ENCODE peak calls at places on chromosomes 1 and 21, in eight cellular contexts. D is CD4-positive, alpha-beta T cell; V is body of pancreas; B is aorta; Y is CD4-positive, alpha-beta memory T cell; T is naive thymus-derived CD4-positive, alpha-beta T cell; G is WERI-Rb-1; L is IMR-90. R is an unnamed sample. For H3K9me3, the result is how much of the 10 kb centered on the place peaks cover.

GRCh38 chr1:204723131-204723787 is 37.7 kb upstream of the LRRN2 start:
- DNase-seq in Y (no peak), V (peak), L (no peak), B (no peak), T (no peak), D (no peak), G (peak), R (no peak)

GRCh38 chr1:111660204-111661150 is 40.9 kb downstream of the RAP1A start:
- DNase-seq in D (no peak), T (peak), Y (no peak), B (no peak), V (no peak), G (no peak), L (peak), R (no peak)

GRCh38 chr1:191895049-191895448 is 263.2 kb upstream of the RGS18 start:
- DNase-seq in V (no peak), D (no peak), B (no peak), G (no peak), T (no peak), L (no peak), Y (no peak), R (no peak)

GRCh38 chr1:55519937-55520683 is 304.9 kb upstream of the USP24 start:
- DNase-seq in L (peak), Y (no peak), B (no peak), V (no peak), G (no peak), D (no peak), T (no peak), R (no peak)

GRCh38 chr1:40862008-40862863 is at the start of gene CITED4:
- DNase-seq in Y (peak), T (peak), D (peak), G (peak), B (peak), L (peak), V (peak), R (peak)

GRCh38 chr1:15328785-15329480 is 80.8 kb upstream of the EFHD2 start:
- DNase-seq in T (no peak), D (no peak), Y (no peak), G (no peak), V (peak), L (peak), B (peak), R (peak)

GRCh38 chr1:20481158-20481617 is 4.8 kb downstream of the CAMK2N1 start:
- DNase-seq in B (no peak), G (no peak), V (peak), L (peak), Y (no peak), D (no peak), T (no peak), R (no peak)

GRCh38 chr1:17676387-17677060 is 78.6 kb upstream of the ACTL8 start:
- DNase-seq in Y (no peak), D (no peak), G (no peak), B (no peak), L (no peak), T (no peak), V (no peak), R (no peak)

GRCh38 chr1:31587720-31588423 is 11.6 kb downstream of the TINAGL1 start:
- DNase-seq in D (no peak), Y (peak), T (peak), V (peak), G (peak), L (no peak), B (peak), R (no peak)

GRCh38 chr1:87329051-87329755 is 523 bp downstream of the LMO4 start:
- DNase-seq in D (peak), L (peak), V (peak), B (peak), G (peak), T (peak), Y (peak), R (peak)

GRCh38 chr1:180183426-180183825 is 28.8 kb downstream of the QSOX1 start:
- DNase-seq in Y (no peak), L (no peak), B (no peak), G (no peak), T (no peak), V (no peak), D (no peak), R (peak)

GRCh38 chr1:1989759-1990158 is 13.8 kb downstream of the CFAP74 start:
- DNase-seq in G (no peak), T (no peak), L (peak), Y (no peak), B (no peak), D (no peak), V (no peak), R (no peak)

GRCh38 chr1:21927531-21928237 is 9.4 kb downstream of the HSPG2 start:
- DNase-seq in V (no peak), G (no peak), B (peak), Y (no peak), D (no peak), T (no peak), L (no peak), R (peak)

GRCh38 chr1:2022063-2022770 is 3.1 kb downstream of the GABRD start:
- DNase-seq in L (no peak), T (no peak), D (no peak), V (no peak), Y (no peak), G (no peak), B (no peak), R (no peak)

GRCh38 chr21:35904995-35905972 is 155.0 kb downstream of the SETD4 start:
- DNase-seq in V (no peak), B (peak), Y (no peak), D (no peak), T (no peak), L (no peak), G (no peak), R (peak)

GRCh38 chr1:62068302-62068936 is 126.2 kb upstream of the L1TD1 start:
- DNase-seq in L (no peak), Y (no peak), T (no peak), D (no peak), G (no peak), B (no peak), V (no peak), R (no peak)

GRCh38 chr1:34199927-34200326 is 23.2 kb downstream of the C1orf94 start:
- DNase-seq in Y (no peak), B (no peak), D (no peak), L (peak), G (no peak), T (no peak), V (no peak), R (peak)

GRCh38 chr1:158055854-158056253 is 62.4 kb downstream of the KIRREL1 start:
- DNase-seq in D (no peak), G (no peak), L (no peak), Y (no peak), T (no peak), B (no peak), V (no peak), R (no peak)

GRCh38 chr1:86429830-86430229 is 5.9 kb downstream of the CLCA2 start:
- DNase-seq in G (no peak), B (no peak), L (peak), T (no peak), Y (no peak), V (no peak), D (no peak), R (peak)

GRCh38 chr1:93079685-93080141 is 630 bp downstream of the MTF2 start:
- DNase-seq in G (peak), D (peak), Y (no peak), T (peak), L (no peak), V (peak), B (peak), R (no peak)

GRCh38 chr1:104082221-104082620 is 332.5 kb downstream of the AMY1C start:
- DNase-seq in L (no peak), G (no peak), B (no peak), D (no peak), T (no peak), V (no peak), Y (no peak), R (no peak)

GRCh38 chr1:160149706-160150105 is 1.7 kb upstream of the ATP1A4 start:
- DNase-seq in Y (no peak), D (no peak), B (no peak), V (no peak), G (no peak), T (no peak), L (peak), R (no peak)

GRCh38 chr1:161440312-161440894 is 64.9 kb upstream of the FCGR2A start:
- DNase-seq in V (peak), B (peak), Y (peak), L (peak), T (peak), G (peak), D (no peak), R (no peak)

GRCh38 chr1:186102559-186103148 is 272.4 kb downstream of the TPR start:
- DNase-seq in T (no peak), G (no peak), B (peak), V (no peak), D (no peak), Y (no peak), L (peak), R (no peak)

GRCh38 chr1:168958562-168959289 is 147.8 kb upstream of the ATP1B1 start:
- DNase-seq in L (no peak), B (no peak), G (no peak), T (no peak), Y (no peak), D (no peak), V (no peak), R (no peak)

GRCh38 chr21:26842976-26843911 is 2.0 kb downstream of the ADAMTS1 start:
- DNase-seq in G (no peak), B (peak), L (peak), D (no peak), Y (no peak), T (peak), V (peak), R (peak)

GRCh38 chr1:114435088-114435715 is 75.8 kb downstream of the TRIM33 start:
- DNase-seq in Y (no peak), V (no peak), L (no peak), D (no peak), B (no peak), G (no peak), T (no peak), R (no peak)

GRCh38 chr1:100866041-100866900 is 28.4 kb downstream of the EXTL2 start:
- DNase-seq in D (no peak), T (peak), L (peak), Y (peak), V (no peak), G (no peak), B (no peak), R (no peak)

GRCh38 chr21:46083271-46084040 is 14.5 kb upstream of the COL6A2 start:
- DNase-seq in L (no peak), B (peak), V (no peak), T (no peak), G (no peak), D (no peak), Y (no peak), R (no peak)

GRCh38 chr1:21324368-21325137 is 34.3 kb upstream of the ECE1 start:
- DNase-seq in T (peak), Y (peak), L (peak), B (peak), V (peak), D (peak), G (no peak), R (peak)

GRCh38 chr21:25385912-25386474 is 221.3 kb downstream of the MRPL39 start:
- DNase-seq in Y (peak), L (peak), G (no peak), V (peak), B (no peak), D (no peak), T (peak), R (no peak)

DNA sequence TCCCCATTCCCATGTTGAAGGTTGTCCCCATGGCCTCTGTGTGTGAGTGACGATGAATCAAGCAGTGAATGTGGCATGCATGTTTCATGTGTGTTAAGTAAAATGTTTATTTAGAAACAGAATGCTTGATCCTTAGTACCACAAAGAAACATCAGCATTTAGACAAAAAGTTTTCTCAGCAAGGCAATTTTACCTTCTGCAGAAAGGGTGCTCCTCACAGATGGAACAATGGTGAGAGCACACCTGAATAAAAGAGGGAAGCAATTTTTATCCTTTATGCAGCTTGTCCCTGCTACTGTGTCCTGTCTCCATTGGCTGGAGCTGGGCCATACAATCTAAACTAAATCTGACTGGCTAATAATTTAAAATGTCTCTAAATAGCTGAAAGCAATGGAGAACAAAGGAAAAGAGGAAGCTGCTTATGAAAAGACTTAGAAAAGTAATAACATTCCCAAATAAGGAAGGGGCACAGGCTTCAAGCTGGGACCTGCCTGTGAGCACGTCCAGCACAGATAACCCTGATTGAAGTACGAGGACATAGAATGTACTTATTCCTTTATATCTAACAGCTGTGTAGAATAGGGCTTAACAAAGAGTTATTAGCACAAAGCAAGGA is 8.4 kb upstream of the SMYD3 start:
- DNase-seq in D (no peak), Y (no peak), L (no peak), T (no peak), B (no peak), V (no peak), G (no peak), R (no peak)
- H3K9me3 ChIP-seq in D (under half), Y (under half), L (under half), T (under half), B (under half), V (under half), G (under half), R (under half)

DNA sequence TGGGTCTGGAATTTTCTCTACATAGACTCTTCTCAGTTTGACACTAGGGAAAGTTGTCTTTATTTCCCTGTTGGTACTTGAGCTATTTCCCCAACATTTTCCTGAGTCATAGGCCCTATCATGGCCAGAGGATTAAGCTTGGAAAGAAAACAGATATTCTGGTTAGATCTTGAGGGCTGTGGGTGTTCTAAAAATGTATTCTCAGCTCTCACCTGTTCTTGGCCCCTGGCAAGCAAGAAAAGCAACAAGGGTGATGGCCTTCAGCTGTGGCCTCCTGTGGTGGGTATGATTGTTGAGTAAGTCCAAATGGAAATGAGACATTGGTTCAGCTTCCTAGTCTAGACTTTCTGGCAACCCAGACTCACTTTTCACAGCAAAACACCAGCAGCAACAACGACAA is 17.4 kb upstream of the LCE3A start:
- DNase-seq in L (no peak), T (no peak), V (no peak), B (no peak), G (no peak), D (no peak), Y (no peak), R (no peak)
- H3K9me3 ChIP-seq in L (under half), T (under half), V (under half), B (under half), G (under half), D (under half), Y (under half), R (under half)

DNA sequence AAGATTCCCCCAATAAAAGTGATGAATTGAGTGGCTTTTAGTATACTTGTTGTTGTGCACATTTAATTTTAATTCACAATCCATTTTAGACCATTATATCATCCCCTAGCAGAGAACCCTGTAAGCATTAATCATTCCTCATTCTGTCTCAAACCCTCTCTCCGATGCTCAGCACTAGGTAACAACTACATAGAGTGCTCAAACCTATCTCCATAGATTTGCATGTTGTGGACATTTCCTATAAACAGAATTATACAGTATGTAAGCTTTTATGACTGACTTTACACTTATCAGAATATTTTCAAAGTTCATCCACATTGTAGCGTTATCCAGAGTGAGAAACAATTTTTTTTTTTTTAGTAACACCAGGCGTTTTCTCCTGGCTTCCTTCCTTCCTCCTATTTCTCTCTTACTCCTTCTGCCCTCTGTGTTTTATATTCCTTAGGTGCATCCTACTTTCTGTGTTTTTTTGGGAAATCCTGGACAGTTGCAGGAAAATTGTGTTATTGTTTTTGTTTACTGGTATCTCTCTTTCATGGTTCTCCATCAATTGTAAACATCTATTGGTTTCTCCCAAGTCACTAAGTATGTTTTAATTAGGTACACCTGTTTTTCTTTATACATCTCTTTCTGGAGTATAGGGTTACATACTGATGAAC is 1528.0 kb upstream of the TPTE start:
- DNase-seq in L (no peak), Y (no peak), G (no peak), B (no peak), D (no peak), V (no peak), T (no peak), R (no peak)
- H3K9me3 ChIP-seq in L (under half), Y (under half), G (under half), B (under half), D (under half), V (under half), T (under half), R (under half)

GRCh38 chr1:235673981-235674380 is 24.4 kb upstream of the GNG4 start:
- DNase-seq in Y (no peak), V (no peak), L (no peak), B (no peak), D (no peak), T (no peak), G (no peak), R (no peak)
- H3K9me3 ChIP-seq in Y (under half), V (under half), L (under half), B (under half), D (half or more), T (half or more), G (under half), R (under half)

GRCh38 chr1:152442291-152442690 is 28.2 kb upstream of the CRNN start:
- DNase-seq in D (no peak), V (no peak), G (no peak), B (no peak), Y (no peak), T (no peak), L (no peak), R (no peak)

GRCh38 chr1:152442765-152443164 is 28.7 kb upstream of the CRNN start:
- DNase-seq in B (no peak), D (no peak), V (peak), G (no peak), Y (no peak), T (no peak), L (no peak), R (no peak)

GRCh38 chr1:152441756-152442155 is 27.7 kb upstream of the CRNN start:
- DNase-seq in Y (no peak), L (no peak), V (no peak), B (no peak), D (no peak), G (no peak), T (no peak), R (no peak)

GRCh38 chr1:152440635-152441471 is 26.8 kb upstream of the CRNN start:
- DNase-seq in V (peak), Y (peak), B (peak), T (peak), L (peak), G (peak), D (peak), R (peak)

GRCh38 chr1:152444045-152444444 is 30.0 kb upstream of the CRNN start:
- DNase-seq in T (no peak), L (no peak), B (no peak), V (peak), Y (no peak), G (no peak), D (no peak), R (no peak)
- H3K9me3 ChIP-seq in T (under half), L (under half), B (under half), V (under half), Y (under half), G (under half), D (under half), R (under half)

DNA sequence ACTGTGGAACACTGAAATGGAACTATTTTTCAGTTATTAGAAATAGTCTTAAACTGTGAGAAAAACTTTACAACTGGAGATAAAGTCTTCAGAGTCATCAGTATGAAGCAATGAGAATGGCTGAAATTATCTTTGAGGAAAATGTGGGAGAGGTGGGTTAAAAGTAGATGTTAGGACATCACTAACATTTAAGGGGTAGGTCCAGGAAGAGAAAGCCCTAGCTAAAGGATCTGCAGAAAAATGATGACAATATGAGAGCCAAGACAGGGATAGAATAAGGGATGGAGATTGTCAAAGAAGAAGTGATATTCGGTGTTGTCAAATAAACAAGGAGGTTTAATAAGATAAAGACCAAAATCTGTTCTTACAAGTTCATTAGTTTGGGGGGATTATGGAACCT is 123.3 kb upstream of the GPR52 start:
- DNase-seq in T (no peak), D (no peak), V (no peak), B (no peak), L (no peak), Y (no peak), G (no peak), R (no peak)
- H3K9me3 ChIP-seq in T (under half), D (under half), V (under half), B (under half), L (under half), Y (under half), G (under half), R (under half)

GRCh38 chr1:68047659-68048026 is 2.8 kb downstream of the DIRAS3 start:
- DNase-seq in L (no peak), B (no peak), V (no peak), Y (no peak), G (no peak), T (no peak), D (no peak), R (no peak)
- H3K9me3 ChIP-seq in L (under half), B (under half), V (under half), Y (under half), G (under half), T (under half), D (under half), R (under half)

GRCh38 chr1:248183996-248184395 is 9.4 kb downstream of the OR2M2 start:
- DNase-seq in D (no peak), Y (no peak), T (no peak), G (no peak), V (no peak), L (no peak), B (no peak), R (no peak)

GRCh38 chr1:248187363-248187762 is 9.7 kb upstream of the OR2M3 start:
- DNase-seq in D (no peak), G (no peak), V (no peak), L (no peak), Y (no peak), B (no peak), T (no peak), R (no peak)
- H3K9me3 ChIP-seq in D (under half), G (under half), V (under half), L (under half), Y (under half), B (under half), T (under half), R (under half)